ENCODE peak calls at places on chromosomes 5 and 9, in six cellular contexts. U, I, H, V, S and C are unnamed samples.

GRCh38 chr9:91415290-91415689 is 8.3 kb downstream of the NFIL3 start:
- DNase-seq in U (no peak), I (no peak), H (no peak), V (no peak), S (no peak), C (no peak)

GRCh38 chr5:89229331-89230070 is 346.5 kb upstream of the MEF2C start:
- DNase-seq in U (no peak), I (no peak), H (no peak), V (no peak), S (no peak), C (no peak)

GRCh38 chr9:81461196-81461595 is 228.2 kb downstream of the TLE1 start:
- DNase-seq in U (no peak), I (no peak), H (no peak), V (no peak), S (no peak), C (no peak)

GRCh38 chr5:127561254-127561653 is 43.8 kb downstream of the PRRC1 start:
- DNase-seq in U (no peak), I (no peak), H (no peak), V (peak), S (no peak), C (no peak)

GRCh38 chr9:35618854-35619799 is 914 bp upstream of the CD72 start:
- DNase-seq in U (peak), I (no peak), H (no peak), V (no peak), S (peak), C (no peak)

GRCh38 chr5:88727705-88728313 is 155.2 kb downstream of the MEF2C start:
- DNase-seq in U (no peak), I (no peak), H (peak), V (peak), S (no peak), C (no peak)

GRCh38 chr5:74396913-74397606 is 243.5 kb downstream of the ENC1 start:
- DNase-seq in U (no peak), I (no peak), H (no peak), V (no peak), S (no peak), C (no peak)

GRCh38 chr5:140322751-140323731 is 20.1 kb upstream of the PFDN1 start:
- DNase-seq in U (no peak), I (peak), H (no peak), V (peak), S (no peak), C (peak)

GRCh38 chr5:154493274-154493673 is 15.2 kb upstream of the HAND1 start:
- DNase-seq in U (no peak), I (no peak), H (no peak), V (no peak), S (no peak), C (no peak)

GRCh38 chr5:72498284-72498683 is 8.9 kb downstream of the ZNF366 start:
- DNase-seq in U (no peak), I (no peak), H (no peak), V (no peak), S (no peak), C (no peak)

GRCh38 chr5:36162810-36163486 is 11.0 kb downstream of the SKP2 start:
- DNase-seq in U (no peak), I (no peak), H (no peak), V (no peak), S (no peak), C (no peak)

GRCh38 chr5:168851902-168852321 is 272.7 kb upstream of the PANK3 start:
- DNase-seq in U (peak), I (no peak), H (no peak), V (no peak), S (no peak), C (no peak)

GRCh38 chr9:35078066-35078465 is 1.7 kb downstream of the FANCG start:
- DNase-seq in U (no peak), I (no peak), H (no peak), V (no peak), S (no peak), C (no peak)

GRCh38 chr5:154370119-154370518 is 75.7 kb upstream of the SAP30L start:
- DNase-seq in U (no peak), I (no peak), H (no peak), V (no peak), S (no peak), C (no peak)

GRCh38 chr5:89437450-89438435 is 554.8 kb upstream of the MEF2C start:
- DNase-seq in U (no peak), I (no peak), H (no peak), V (no peak), S (no peak), C (no peak)

GRCh38 chr9:109487247-109487646 is 10.9 kb downstream of the PTPN3 start:
- DNase-seq in U (no peak), I (no peak), H (no peak), V (no peak), S (no peak), C (no peak)

GRCh38 chr5:169029661-169030274 is 271.2 kb downstream of the SLIT3 start:
- DNase-seq in U (no peak), I (no peak), H (no peak), V (no peak), S (no peak), C (no peak)

GRCh38 chr5:95955996-95956899 is 5.4 kb downstream of the ELL2 start:
- DNase-seq in U (no peak), I (no peak), H (peak), V (no peak), S (no peak), C (no peak)

GRCh38 chr5:107108111-107108510 is 562.6 kb downstream of the EFNA5 start:
- DNase-seq in U (no peak), I (no peak), H (no peak), V (no peak), S (no peak), C (no peak)

GRCh38 chr9:98929866-98930265 is 13.8 kb upstream of the COL15A1 start:
- DNase-seq in U (no peak), I (peak), H (no peak), V (peak), S (no peak), C (no peak)

GRCh38 chr5:152688561-152689274 is 283.6 kb upstream of the NMUR2 start:
- DNase-seq in U (no peak), I (peak), H (no peak), V (no peak), S (no peak), C (no peak)

GRCh38 chr5:7877851-7878250 is 8.9 kb downstream of the MTRR start:
- DNase-seq in U (no peak), I (peak), H (no peak), V (no peak), S (no peak), C (no peak)

GRCh38 chr5:132487841-132488555 is 2.6 kb downstream of the IRF1 start:
- DNase-seq in U (peak), I (no peak), H (no peak), V (no peak), S (peak), C (peak)

GRCh38 chr5:132486318-132487094 is 4.1 kb downstream of the IRF1 start:
- DNase-seq in U (no peak), I (no peak), H (no peak), V (no peak), S (peak), C (no peak)

GRCh38 chr5:132488590-132488989 is 2.0 kb downstream of the IRF1 start:
- DNase-seq in U (no peak), I (no peak), H (no peak), V (no peak), S (no peak), C (no peak)

GRCh38 chr5:132485641-132486317 is 4.8 kb downstream of the IRF1 start:
- DNase-seq in U (no peak), I (no peak), H (no peak), V (no peak), S (peak), C (no peak)

DNA sequence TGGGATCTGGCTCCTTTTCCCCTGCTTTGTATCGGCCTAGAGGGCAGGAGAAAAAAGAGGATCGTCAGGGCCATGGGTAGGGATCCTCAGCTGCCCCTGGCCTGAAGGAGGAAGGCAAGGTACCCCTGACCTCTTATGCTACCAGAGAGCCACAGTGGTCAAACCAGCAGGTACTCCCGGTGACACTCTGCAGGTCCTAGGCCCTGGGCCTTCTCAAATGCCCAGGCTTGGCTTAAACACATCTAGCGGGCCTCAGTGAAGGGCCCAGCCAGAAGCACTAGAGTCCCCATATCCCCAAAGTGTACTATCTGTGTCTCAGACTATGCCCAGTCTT is 3.5 kb downstream of the IRF1 start:
- DNase-seq in U (no peak), I (no peak), H (no peak), V (no peak), S (peak), C (no peak)
- H3K27ac ChIP-seq in U (peak), I (no peak), H (no peak), V (no peak), S (peak), C (no peak)

DNA sequence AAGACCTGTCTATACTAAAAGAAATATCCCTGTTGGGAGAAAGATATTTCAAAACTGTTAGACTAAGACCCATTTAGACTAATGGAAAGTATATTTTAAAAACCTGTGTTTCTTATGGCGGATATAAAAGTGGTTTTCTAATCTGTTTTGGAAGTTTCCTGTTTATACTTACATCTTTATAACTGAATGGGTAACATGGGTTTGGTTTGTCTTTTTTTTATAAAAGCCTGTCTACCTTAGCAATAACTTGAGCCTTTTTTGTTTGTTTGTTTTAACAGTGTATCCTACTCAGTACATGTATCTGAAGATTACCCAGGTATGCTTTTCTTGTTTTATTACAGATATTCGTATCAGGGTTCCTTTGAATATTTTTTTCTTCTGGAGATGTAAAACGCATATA is 83.4 kb downstream of the PARP8 start:
- DNase-seq in U (no peak), I (no peak), H (no peak), V (no peak), S (no peak), C (no peak)
- TF ChIP-seq CTCF in U (no peak), I (no peak), H (no peak), V (no peak), S (no peak), C (no peak)

GRCh38 chr9:137224850-137225694 is at the start of gene CYSRT1:
- DNase-seq in U (no peak), I (no peak), H (no peak), V (no peak), S (no peak), C (no peak)
- H3K4me3 ChIP-seq in U (peak), I (no peak), H (peak), V (peak), S (peak), C (peak)

DNA sequence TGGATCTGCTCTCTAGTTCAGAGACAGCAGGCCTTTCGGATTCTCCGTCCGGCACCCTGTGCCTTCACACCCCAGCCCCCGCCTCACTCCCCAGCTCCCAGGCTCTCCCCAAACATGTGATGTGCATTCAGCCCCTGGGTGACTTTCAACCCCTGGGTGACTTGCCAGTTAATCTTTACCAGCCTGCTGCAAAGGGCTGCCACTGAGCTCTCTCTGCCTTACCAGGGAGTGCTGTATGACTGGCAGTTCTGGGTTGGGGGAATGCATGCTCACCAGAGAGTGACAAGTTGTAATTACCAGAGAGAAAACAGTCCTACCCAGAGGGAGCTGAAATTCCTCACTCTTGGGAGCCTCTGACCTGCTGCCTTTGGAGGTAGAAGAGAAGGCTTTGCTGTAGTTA is 4.9 kb upstream of the ADRA1B start:
- DNase-seq in U (no peak), I (no peak), H (peak), V (no peak), S (no peak), C (no peak)
- H3K27ac ChIP-seq in U (no peak), I (no peak), H (peak), V (no peak), S (peak), C (no peak)